ENCODE peak calls at places on chromosomes 6 and 20, in six cellular contexts. K, I, H, O, W and A are unnamed samples.

GRCh38 chr20:22684763-22685443 is 100.5 kb upstream of the FOXA2 start:
- DNase-seq in K (no peak), I (no peak), H (no peak), O (no peak), W (no peak), A (no peak)

GRCh38 chr6:129150476-129150875 is 267.5 kb downstream of the LAMA2 start:
- DNase-seq in K (no peak), I (no peak), H (no peak), O (no peak), W (no peak), A (no peak)

GRCh38 chr20:25310921-25311728 is 63.2 kb downstream of the PYGB start:
- DNase-seq in K (no peak), I (no peak), H (peak; percentile 78), O (peak; percentile 63), W (no peak), A (no peak)

GRCh38 chr6:134539865-134540323 is 222.0 kb upstream of the SGK1 start:
- DNase-seq in K (peak; percentile 20), I (peak; percentile 80), H (no peak), O (no peak), W (no peak), A (peak; percentile 76)

GRCh38 chr6:169590376-169590939 is 111.4 kb downstream of the WDR27 start:
- DNase-seq in K (no peak), I (no peak), H (no peak), O (no peak), W (no peak), A (no peak)

GRCh38 chr20:9126527-9126926 is 57.6 kb downstream of the PLCB4 start:
- DNase-seq in K (no peak), I (no peak), H (no peak), O (no peak), W (no peak), A (no peak)

GRCh38 chr6:166032366-166033171 is 135.1 kb downstream of the TBXT start:
- DNase-seq in K (no peak), I (no peak), H (peak; percentile 85), O (no peak), W (peak; percentile 34), A (no peak)

GRCh38 chr20:51553897-51554504 is 11.5 kb upstream of the NFATC2 start:
- DNase-seq in K (no peak), I (no peak), H (no peak), O (no peak), W (no peak), A (no peak)

GRCh38 chr6:147508073-147508870 is at the start of gene SAMD5:
- DNase-seq in K (no peak), I (peak; percentile 25), H (peak; percentile 82), O (peak; percentile 67), W (peak; percentile 12), A (peak; percentile 80)

GRCh38 chr6:28742668-28743270 is 181.0 kb downstream of the TRIM27 start:
- DNase-seq in K (no peak), I (peak; percentile 10), H (no peak), O (no peak), W (no peak), A (no peak)

GRCh38 chr6:99995916-99996315 is 1.9 kb upstream of the MCHR2 start:
- DNase-seq in K (no peak), I (no peak), H (no peak), O (no peak), W (no peak), A (no peak)

GRCh38 chr6:156778615-156779205 is 1.5 kb downstream of the ARID1B start:
- DNase-seq in K (peak; percentile 33), I (peak; percentile 67), H (peak; percentile 84), O (peak; percentile 71), W (peak; percentile 55), A (peak; percentile 80)

GRCh38 chr20:61052796-61053442 is 199.1 kb upstream of the CDH4 start:
- DNase-seq in K (no peak), I (no peak), H (peak; percentile 67), O (no peak), W (no peak), A (peak; percentile 27)

GRCh38 chr6:26195924-26196845 is 109.0 kb downstream of the HFE start:
- DNase-seq in K (no peak), I (peak; percentile 82), H (no peak), O (no peak), W (no peak), A (no peak)

GRCh38 chr6:73049971-73050594 is 175.2 kb downstream of the KHDC1L start:
- DNase-seq in K (no peak), I (no peak), H (no peak), O (no peak), W (no peak), A (no peak)

GRCh38 chr20:25136643-25137559 is 55.0 kb upstream of the VSX1 start:
- DNase-seq in K (peak; percentile 15), I (no peak), H (peak; percentile 94), O (peak; percentile 90), W (peak; percentile 38), A (peak; percentile 90)

GRCh38 chr20:53865905-53866786 is 204.2 kb downstream of the BCAS1 start:
- DNase-seq in K (no peak), I (peak; percentile 58), H (no peak), O (no peak), W (peak; percentile 24), A (no peak)

GRCh38 chr20:38213607-38213940 is 47.0 kb downstream of the KIAA1755 start:
- DNase-seq in K (no peak), I (no peak), H (no peak), O (no peak), W (no peak), A (no peak)

GRCh38 chr6:97282238-97282725 is 734 bp downstream of the MMS22L start:
- DNase-seq in K (no peak), I (no peak), H (no peak), O (no peak), W (no peak), A (no peak)

GRCh38 chr6:125747589-125748533 is 1.6 kb upstream of the HEY2 start:
- DNase-seq in K (peak; percentile 66), I (peak; percentile 24), H (peak; percentile 85), O (peak; percentile 76), W (peak; percentile 42), A (no peak)

GRCh38 chr6:79702701-79703100 is 71.6 kb downstream of the SH3BGRL2 start:
- DNase-seq in K (no peak), I (peak; percentile 21), H (no peak), O (no peak), W (no peak), A (no peak)

GRCh38 chr6:22804620-22805271 is 235.4 kb downstream of the HDGFL1 start:
- DNase-seq in K (no peak), I (no peak), H (no peak), O (no peak), W (no peak), A (no peak)

GRCh38 chr6:122494665-122495272 is 23.2 kb upstream of the SERINC1 start:
- DNase-seq in K (no peak), I (no peak), H (no peak), O (no peak), W (no peak), A (peak; percentile 63)

GRCh38 chr6:111812080-111813038 is 60.9 kb downstream of the FYN start:
- DNase-seq in K (no peak), I (peak; percentile 59), H (no peak), O (no peak), W (no peak), A (no peak)

GRCh38 chr6:29705389-29706231 is 17.6 kb upstream of the HLA-F start:
- DNase-seq in K (peak; percentile 13), I (no peak), H (no peak), O (no peak), W (no peak), A (no peak)

GRCh38 chr6:149924933-149925252 is 2.0 kb upstream of the RAET1G start:
- DNase-seq in K (no peak), I (no peak), H (no peak), O (no peak), W (no peak), A (no peak)